ENCODE peak calls at places on chromosomes 7 and 10, in eight cellular contexts. V is tibial nerve, A is transverse colon, Y is ovary, I is A549, K is upper lobe of left lung, L is suprapubic skin, M is H1. J is an unnamed sample. For H3K4me1, the result is how much of the 10 kb centered on the place peaks cover.

GRCh38 chr7:117068511-117069155 is 115.3 kb downstream of the ST7 start:
- DNase-seq in V (no peak), A (no peak), Y (no peak), I (no peak), K (no peak), L (no peak), M (no peak), J (no peak)

GRCh38 chr10:67705921-67706320 is 9.9 kb upstream of the CTNNA3 start:
- DNase-seq in V (no peak), A (no peak), Y (no peak), I (no peak), K (no peak), L (no peak), M (no peak), J (no peak)

GRCh38 chr10:519055-519715 is 170.3 kb downstream of the DIP2C start:
- DNase-seq in V (no peak), A (no peak), Y (peak), I (no peak), K (no peak), L (no peak), M (no peak), J (no peak)

GRCh38 chr10:12635127-12635541 is 285.8 kb downstream of the CAMK1D start:
- DNase-seq in V (no peak), A (no peak), Y (no peak), I (peak), K (no peak), L (no peak), M (no peak), J (no peak)

GRCh38 chr7:2708547-2709310 is 20.7 kb downstream of the AMZ1 start:
- DNase-seq in V (no peak), A (no peak), Y (no peak), I (no peak), K (no peak), L (no peak), M (no peak), J (no peak)

GRCh38 chr7:50450691-50451051 is 521 bp upstream of the FIGNL1 start:
- DNase-seq in V (no peak), A (peak), Y (no peak), I (peak), K (peak), L (no peak), M (no peak), J (no peak)

GRCh38 chr7:150787321-150788281 is 12.6 kb downstream of the TMEM176B start:
- DNase-seq in V (no peak), A (no peak), Y (no peak), I (no peak), K (no peak), L (no peak), M (no peak), J (no peak)

GRCh38 chr10:128938488-128938887 is 528.6 kb upstream of the MGMT start:
- DNase-seq in V (no peak), A (no peak), Y (no peak), I (no peak), K (no peak), L (no peak), M (no peak), J (no peak)

GRCh38 chr7:132815696-132816334 is 239.5 kb upstream of the PLXNA4 start:
- DNase-seq in V (no peak), A (no peak), Y (no peak), I (no peak), K (no peak), L (no peak), M (no peak), J (no peak)

DNA sequence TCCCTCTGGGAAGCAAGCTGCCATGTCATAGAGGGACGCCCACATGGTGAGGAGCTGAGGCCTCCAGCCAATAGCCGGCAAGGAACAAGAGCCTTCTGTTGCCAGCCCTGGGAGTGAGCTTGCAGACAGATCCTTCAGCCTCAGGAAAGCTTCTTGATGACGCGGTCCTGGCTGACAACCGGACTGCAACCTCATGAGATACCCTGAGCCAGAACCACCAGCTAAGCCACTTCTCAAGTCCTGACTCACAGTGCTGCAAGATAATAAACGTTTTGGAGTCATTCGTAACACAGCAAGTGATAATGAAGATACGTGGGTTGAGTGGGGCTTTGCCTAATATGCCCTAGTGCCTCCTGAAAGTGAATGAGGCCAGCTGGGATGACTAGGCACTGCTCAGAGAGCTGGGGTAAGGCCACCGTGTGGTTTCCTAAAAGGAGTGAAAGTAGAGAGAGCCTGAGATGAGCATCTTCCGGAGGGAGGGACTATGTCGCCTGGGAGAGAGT is 53.8 kb downstream of the PYROXD2 start:
- DNase-seq in V (peak), A (peak), Y (peak), I (no peak), K (no peak), L (peak), M (no peak), J (peak)
- TF ChIP-seq POLR2A in V (no peak), A (no peak), Y (no peak), I (no peak), K (no peak), L (no peak), M (no peak), J (no peak)

GRCh38 chr10:15168296-15168780 is at the start of gene NMT2:
- DNase-seq in V (no peak), A (no peak), Y (peak), I (peak), K (peak), L (peak), M (peak), J (no peak)
- TF ChIP-seq EP300 in V (no peak), A (no peak), Y (no peak), I (no peak), K (no peak), L (no peak), M (no peak), J (no peak)

GRCh38 chr7:5692845-5693278 is 88.6 kb downstream of the RNF216 start:
- DNase-seq in V (no peak), A (no peak), Y (no peak), I (peak), K (no peak), L (no peak), M (no peak), J (no peak)
- H3K4me1 ChIP-seq in V (half or more), A (half or more), Y (half or more), I (half or more), K (half or more), L (half or more), M (under half), J (half or more)

GRCh38 chr10:112210672-112211071 is 27.1 kb upstream of the GPAM start:
- DNase-seq in V (no peak), A (no peak), Y (no peak), I (no peak), K (no peak), L (no peak), M (no peak), J (no peak)

GRCh38 chr10:112213836-112214235 is 30.3 kb upstream of the GPAM start:
- DNase-seq in V (no peak), A (no peak), Y (no peak), I (no peak), K (no peak), L (no peak), M (no peak), J (no peak)

GRCh38 chr10:112214335-112214941 is 30.9 kb upstream of the GPAM start:
- DNase-seq in V (no peak), A (no peak), Y (no peak), I (no peak), K (no peak), L (no peak), M (no peak), J (no peak)

GRCh38 chr10:112215342-112215774 is 31.8 kb upstream of the GPAM start:
- DNase-seq in V (no peak), A (no peak), Y (no peak), I (no peak), K (no peak), L (no peak), M (no peak), J (peak)

GRCh38 chr10:112213098-112213823 is 29.7 kb upstream of the GPAM start:
- DNase-seq in V (no peak), A (no peak), Y (no peak), I (no peak), K (no peak), L (no peak), M (no peak), J (no peak)
- TF ChIP-seq POLR2A in V (no peak), A (no peak), Y (no peak), I (no peak), K (no peak), L (no peak), M (no peak), J (no peak)

GRCh38 chr10:79136227-79137005 is 67.7 kb downstream of the ZMIZ1 start:
- DNase-seq in V (no peak), A (no peak), Y (no peak), I (no peak), K (no peak), L (no peak), M (no peak), J (no peak)
- TF ChIP-seq EP300 in V (no peak), A (no peak), Y (no peak), I (no peak), K (no peak), L (no peak), M (no peak), J (no peak)

DNA sequence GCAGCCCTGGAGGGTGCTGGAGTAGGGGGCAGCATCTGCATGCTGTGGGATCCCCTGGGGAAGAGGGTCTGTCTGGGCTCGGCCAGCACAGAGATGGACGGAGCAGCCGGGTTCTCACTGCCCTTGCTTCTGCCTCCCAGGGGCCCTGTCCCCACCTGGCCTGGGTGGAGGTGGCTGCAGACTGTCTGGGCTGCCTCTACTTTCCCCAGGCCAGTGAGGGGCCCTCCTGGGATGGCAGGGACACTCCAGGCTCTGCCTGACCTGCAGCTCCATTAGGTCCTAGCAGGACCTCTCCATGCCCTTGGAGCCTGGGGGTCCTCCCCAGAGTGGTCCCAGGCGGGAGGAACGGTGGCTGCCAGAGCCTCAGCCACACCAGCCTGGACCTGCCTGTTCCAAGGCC is 63.7 kb downstream of the PWWP2B start:
- DNase-seq in V (no peak), A (no peak), Y (no peak), I (no peak), K (peak), L (no peak), M (no peak), J (no peak)
- H3K4me1 ChIP-seq in V (under half), A (half or more), Y (under half), I (under half), K (under half), L (under half), M (under half), J (half or more)

DNA sequence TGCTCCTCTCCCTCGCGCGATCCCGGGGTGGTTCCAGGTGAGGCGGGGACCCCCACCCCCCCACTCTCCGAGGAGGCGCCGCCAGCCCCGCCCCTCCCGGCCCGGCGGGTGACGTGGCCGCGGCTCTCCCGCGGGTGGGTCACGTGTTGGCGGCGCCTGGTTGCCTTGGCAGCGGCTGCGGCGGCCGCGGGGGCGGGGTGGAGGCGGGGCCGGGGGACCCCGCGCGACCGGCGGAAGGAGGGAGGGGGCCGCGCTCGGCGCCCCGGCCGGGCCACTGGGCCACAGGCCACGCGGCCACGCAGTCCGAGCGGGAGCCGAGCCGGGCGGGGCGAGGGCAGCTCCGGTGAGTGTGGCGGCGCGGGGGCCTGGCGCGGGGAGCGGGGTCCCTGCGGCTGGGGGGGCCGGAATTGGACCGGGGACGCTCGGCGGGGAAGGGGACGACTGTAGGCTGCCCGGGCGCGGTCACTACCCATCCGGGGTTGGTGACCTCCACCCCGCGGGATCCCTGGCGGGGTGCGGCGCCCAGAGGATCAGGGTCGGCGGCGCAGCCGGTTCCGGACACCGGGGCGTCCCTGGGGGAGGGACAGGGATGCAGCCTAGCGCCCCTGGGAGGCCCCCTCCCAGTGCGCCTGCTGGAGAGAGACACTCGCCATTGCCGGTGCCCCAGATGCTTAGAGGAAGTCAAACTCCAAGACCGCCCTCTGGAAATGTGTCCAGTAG is at the start of gene ORAI2:
- DNase-seq in V (peak), A (peak), Y (peak), I (peak), K (peak), L (no peak), M (no peak), J (peak)
- TF ChIP-seq POLR2A in V (no peak), A (no peak), Y (peak), I (peak), K (peak), L (no peak), M (no peak), J (no peak)

GRCh38 chr10:90740265-90740664 is 117.6 kb downstream of the HTR7 start:
- DNase-seq in V (no peak), A (no peak), Y (no peak), I (no peak), K (no peak), L (no peak), M (no peak), J (no peak)

GRCh38 chr10:90745565-90745964 is 112.3 kb downstream of the HTR7 start:
- DNase-seq in V (no peak), A (no peak), Y (no peak), I (no peak), K (no peak), L (no peak), M (no peak), J (no peak)

GRCh38 chr10:90738885-90739284 is 119.0 kb downstream of the HTR7 start:
- DNase-seq in V (no peak), A (no peak), Y (no peak), I (no peak), K (no peak), L (no peak), M (no peak), J (no peak)

GRCh38 chr10:90743291-90743690 is 114.5 kb downstream of the HTR7 start:
- DNase-seq in V (no peak), A (no peak), Y (no peak), I (no peak), K (no peak), L (no peak), M (no peak), J (no peak)

GRCh38 chr10:90742189-90742588 is 115.7 kb downstream of the HTR7 start:
- DNase-seq in V (no peak), A (no peak), Y (no peak), I (no peak), K (no peak), L (no peak), M (no peak), J (no peak)
- TF ChIP-seq EP300 in V (no peak), A (no peak), Y (no peak), I (no peak), K (no peak), L (no peak), M (no peak), J (no peak)

J was measured in stomach.